ENCODE peak calls at places on chromosomes 5 and 9, in nine cellular contexts. One of them, this sample, is unnamed.

GRCh38 chr5:107313921-107314320 is 356.8 kb downstream of the EFNA5 start:
- DNase-seq in globus pallidus: no peak
- DNase-seq in pancreas: no peak
- DNase-seq in GF-D8: no peak
- DNase-seq in NCI-H1105: no peak
- DNase-seq in neural crest cell: no peak
- DNase-seq in NCI-H1092 treated with DMSO at 0.1 percent for 48 hours: no peak
- DNase-seq in GM06990: no peak
- DNase-seq in stimulated activated CD4-positive, alpha-beta T cell treated with anti-CD3 and anti-CD28 coated beads, Interleukin-4, amount 100 ng/mL, for 48 hours: no peak
- DNase-seq in this sample: no peak

GRCh38 chr9:132851421-132851792 is 26.7 kb downstream of the AK8 start:
- DNase-seq in globus pallidus: no peak
- DNase-seq in pancreas: no peak
- DNase-seq in GF-D8: no peak
- DNase-seq in NCI-H1105: no peak
- DNase-seq in neural crest cell: no peak
- DNase-seq in NCI-H1092 treated with DMSO at 0.1 percent for 48 hours: no peak
- DNase-seq in GM06990: no peak
- DNase-seq in stimulated activated CD4-positive, alpha-beta T cell treated with anti-CD3 and anti-CD28 coated beads, Interleukin-4, amount 100 ng/mL, for 48 hours: no peak
- DNase-seq in this sample: no peak

GRCh38 chr5:160991205-160991604 is 139.2 kb upstream of the ATP10B start:
- DNase-seq in globus pallidus: no peak
- DNase-seq in pancreas: no peak
- DNase-seq in GF-D8: no peak
- DNase-seq in NCI-H1105: no peak
- DNase-seq in neural crest cell: no peak
- DNase-seq in NCI-H1092 treated with DMSO at 0.1 percent for 48 hours: no peak
- DNase-seq in GM06990: no peak
- DNase-seq in stimulated activated CD4-positive, alpha-beta T cell treated with anti-CD3 and anti-CD28 coated beads, Interleukin-4, amount 100 ng/mL, for 48 hours: no peak
- DNase-seq in this sample: peak; percentile 57

GRCh38 chr9:98536542-98537173 is 172.1 kb downstream of the GABBR2 start:
- DNase-seq in globus pallidus: no peak
- DNase-seq in pancreas: no peak
- DNase-seq in GF-D8: no peak
- DNase-seq in NCI-H1105: no peak
- DNase-seq in neural crest cell: no peak
- DNase-seq in NCI-H1092 treated with DMSO at 0.1 percent for 48 hours: peak; percentile 20
- DNase-seq in GM06990: peak; percentile 28
- DNase-seq in stimulated activated CD4-positive, alpha-beta T cell treated with anti-CD3 and anti-CD28 coated beads, Interleukin-4, amount 100 ng/mL, for 48 hours: peak; percentile 40
- DNase-seq in this sample: peak; percentile 26

GRCh38 chr9:109035684-109036423 is 22.6 kb upstream of the CTNNAL1 start:
- DNase-seq in globus pallidus: no peak
- DNase-seq in pancreas: peak; percentile 53
- DNase-seq in GF-D8: no peak
- DNase-seq in NCI-H1105: no peak
- DNase-seq in neural crest cell: no peak
- DNase-seq in NCI-H1092 treated with DMSO at 0.1 percent for 48 hours: no peak
- DNase-seq in GM06990: no peak
- DNase-seq in stimulated activated CD4-positive, alpha-beta T cell treated with anti-CD3 and anti-CD28 coated beads, Interleukin-4, amount 100 ng/mL, for 48 hours: no peak
- DNase-seq in this sample: peak; percentile 85

GRCh38 chr5:164317676-164318075 is 812.3 kb downstream of the MAT2B start:
- DNase-seq in globus pallidus: no peak
- DNase-seq in pancreas: no peak
- DNase-seq in GF-D8: no peak
- DNase-seq in NCI-H1105: no peak
- DNase-seq in neural crest cell: no peak
- DNase-seq in NCI-H1092 treated with DMSO at 0.1 percent for 48 hours: no peak
- DNase-seq in GM06990: no peak
- DNase-seq in stimulated activated CD4-positive, alpha-beta T cell treated with anti-CD3 and anti-CD28 coated beads, Interleukin-4, amount 100 ng/mL, for 48 hours: no peak
- DNase-seq in this sample: peak; percentile 71

GRCh38 chr9:98039474-98040072 is 17.0 kb upstream of the NANS start:
- DNase-seq in globus pallidus: no peak
- DNase-seq in pancreas: no peak
- DNase-seq in GF-D8: no peak
- DNase-seq in NCI-H1105: no peak
- DNase-seq in neural crest cell: no peak
- DNase-seq in NCI-H1092 treated with DMSO at 0.1 percent for 48 hours: no peak
- DNase-seq in GM06990: no peak
- DNase-seq in stimulated activated CD4-positive, alpha-beta T cell treated with anti-CD3 and anti-CD28 coated beads, Interleukin-4, amount 100 ng/mL, for 48 hours: no peak
- DNase-seq in this sample: no peak

GRCh38 chr5:96562614-96563013 is 99.6 kb upstream of the CAST start:
- DNase-seq in globus pallidus: no peak
- DNase-seq in pancreas: no peak
- DNase-seq in GF-D8: no peak
- DNase-seq in NCI-H1105: no peak
- DNase-seq in neural crest cell: no peak
- DNase-seq in NCI-H1092 treated with DMSO at 0.1 percent for 48 hours: no peak
- DNase-seq in GM06990: no peak
- DNase-seq in stimulated activated CD4-positive, alpha-beta T cell treated with anti-CD3 and anti-CD28 coated beads, Interleukin-4, amount 100 ng/mL, for 48 hours: no peak
- DNase-seq in this sample: no peak

GRCh38 chr5:170805666-170806065 is 22.1 kb downstream of the GABRP start:
- DNase-seq in globus pallidus: no peak
- DNase-seq in pancreas: no peak
- DNase-seq in GF-D8: no peak
- DNase-seq in NCI-H1105: no peak
- DNase-seq in neural crest cell: no peak
- DNase-seq in NCI-H1092 treated with DMSO at 0.1 percent for 48 hours: no peak
- DNase-seq in GM06990: no peak
- DNase-seq in stimulated activated CD4-positive, alpha-beta T cell treated with anti-CD3 and anti-CD28 coated beads, Interleukin-4, amount 100 ng/mL, for 48 hours: no peak
- DNase-seq in this sample: no peak

GRCh38 chr5:60961685-60962084 is 16.7 kb downstream of the NDUFAF2 start:
- DNase-seq in globus pallidus: no peak
- DNase-seq in pancreas: no peak
- DNase-seq in GF-D8: peak; percentile 49
- DNase-seq in NCI-H1105: no peak
- DNase-seq in neural crest cell: no peak
- DNase-seq in NCI-H1092 treated with DMSO at 0.1 percent for 48 hours: no peak
- DNase-seq in GM06990: no peak
- DNase-seq in stimulated activated CD4-positive, alpha-beta T cell treated with anti-CD3 and anti-CD28 coated beads, Interleukin-4, amount 100 ng/mL, for 48 hours: no peak
- DNase-seq in this sample: no peak

GRCh38 chr5:36655171-36655570 is 48.8 kb downstream of the SLC1A3 start:
- DNase-seq in globus pallidus: peak; percentile 75
- DNase-seq in pancreas: no peak
- DNase-seq in GF-D8: no peak
- DNase-seq in NCI-H1105: no peak
- DNase-seq in neural crest cell: no peak
- DNase-seq in NCI-H1092 treated with DMSO at 0.1 percent for 48 hours: no peak
- DNase-seq in GM06990: no peak
- DNase-seq in stimulated activated CD4-positive, alpha-beta T cell treated with anti-CD3 and anti-CD28 coated beads, Interleukin-4, amount 100 ng/mL, for 48 hours: no peak
- DNase-seq in this sample: no peak

GRCh38 chr5:33824516-33825195 is 67.1 kb downstream of the ADAMTS12 start:
- DNase-seq in globus pallidus: peak; percentile 53
- DNase-seq in pancreas: no peak
- DNase-seq in GF-D8: no peak
- DNase-seq in NCI-H1105: no peak
- DNase-seq in neural crest cell: no peak
- DNase-seq in NCI-H1092 treated with DMSO at 0.1 percent for 48 hours: no peak
- DNase-seq in GM06990: peak; percentile 20
- DNase-seq in stimulated activated CD4-positive, alpha-beta T cell treated with anti-CD3 and anti-CD28 coated beads, Interleukin-4, amount 100 ng/mL, for 48 hours: no peak
- DNase-seq in this sample: no peak

GRCh38 chr9:126327016-126327749 is 554 bp downstream of the MVB12B start:
- DNase-seq in globus pallidus: no peak
- DNase-seq in pancreas: peak; percentile 49
- DNase-seq in GF-D8: no peak
- DNase-seq in NCI-H1105: peak; percentile 34
- DNase-seq in neural crest cell: no peak
- DNase-seq in NCI-H1092 treated with DMSO at 0.1 percent for 48 hours: peak; percentile 18
- DNase-seq in GM06990: no peak
- DNase-seq in stimulated activated CD4-positive, alpha-beta T cell treated with anti-CD3 and anti-CD28 coated beads, Interleukin-4, amount 100 ng/mL, for 48 hours: no peak
- DNase-seq in this sample: no peak

GRCh38 chr9:135951889-135952663 is 9.1 kb downstream of the UBAC1 start:
- DNase-seq in globus pallidus: no peak
- DNase-seq in pancreas: no peak
- DNase-seq in GF-D8: no peak
- DNase-seq in NCI-H1105: peak; percentile 68
- DNase-seq in neural crest cell: no peak
- DNase-seq in NCI-H1092 treated with DMSO at 0.1 percent for 48 hours: no peak
- DNase-seq in GM06990: no peak
- DNase-seq in stimulated activated CD4-positive, alpha-beta T cell treated with anti-CD3 and anti-CD28 coated beads, Interleukin-4, amount 100 ng/mL, for 48 hours: no peak
- DNase-seq in this sample: peak; percentile 98

GRCh38 chr9:108869092-108869725 is 7.1 kb downstream of the ACTL7A start:
- DNase-seq in globus pallidus: no peak
- DNase-seq in pancreas: no peak
- DNase-seq in GF-D8: no peak
- DNase-seq in NCI-H1105: no peak
- DNase-seq in neural crest cell: no peak
- DNase-seq in NCI-H1092 treated with DMSO at 0.1 percent for 48 hours: no peak
- DNase-seq in GM06990: no peak
- DNase-seq in stimulated activated CD4-positive, alpha-beta T cell treated with anti-CD3 and anti-CD28 coated beads, Interleukin-4, amount 100 ng/mL, for 48 hours: no peak
- DNase-seq in this sample: peak; percentile 81

GRCh38 chr5:137410234-137411010 is 88.7 kb downstream of the SPOCK1 start:
- DNase-seq in globus pallidus: no peak
- DNase-seq in pancreas: no peak
- DNase-seq in GF-D8: no peak
- DNase-seq in NCI-H1105: no peak
- DNase-seq in neural crest cell: no peak
- DNase-seq in NCI-H1092 treated with DMSO at 0.1 percent for 48 hours: no peak
- DNase-seq in GM06990: no peak
- DNase-seq in stimulated activated CD4-positive, alpha-beta T cell treated with anti-CD3 and anti-CD28 coated beads, Interleukin-4, amount 100 ng/mL, for 48 hours: no peak
- DNase-seq in this sample: no peak

GRCh38 chr9:74285075-74285474 is 212.1 kb upstream of the RORB start:
- DNase-seq in globus pallidus: no peak
- DNase-seq in pancreas: no peak
- DNase-seq in GF-D8: no peak
- DNase-seq in NCI-H1105: no peak
- DNase-seq in neural crest cell: no peak
- DNase-seq in NCI-H1092 treated with DMSO at 0.1 percent for 48 hours: peak; percentile 19
- DNase-seq in GM06990: no peak
- DNase-seq in stimulated activated CD4-positive, alpha-beta T cell treated with anti-CD3 and anti-CD28 coated beads, Interleukin-4, amount 100 ng/mL, for 48 hours: no peak
- DNase-seq in this sample: peak; percentile 29